ENCODE peak calls at places on chromosomes 1 and 21, in four cellular contexts. Q is K562, S is SK-N-SH, H is GM12878. O is an unnamed sample.

GRCh38 chr1:17909634-17910033 is 154.5 kb downstream of the ACTL8 start:
- DNase-seq in S (no peak), Q (peak; percentile 23), H (no peak), O (peak; percentile 24)

GRCh38 chr1:180178511-180179161 is 24.0 kb downstream of the QSOX1 start:
- DNase-seq in Q (peak; percentile 80), S (peak; percentile 85), H (no peak), O (peak; percentile 43)

GRCh38 chr1:18373882-18374493 is 106.7 kb upstream of the KLHDC7A start:
- DNase-seq in H (no peak), Q (peak; percentile 78), S (peak; percentile 56), O (no peak)

GRCh38 chr1:91730781-91731732 is 154.9 kb downstream of the TGFBR3 start:
- DNase-seq in H (no peak), Q (peak; percentile 58), S (no peak), O (peak; percentile 75)

GRCh38 chr1:117846674-117847425 is 82.6 kb downstream of the GDAP2 start:
- DNase-seq in H (no peak), Q (no peak), S (no peak), O (no peak)

GRCh38 chr1:73593804-73594203 is 604.2 kb downstream of the LRRIQ3 start:
- DNase-seq in H (no peak), Q (no peak), S (no peak), O (no peak)

GRCh38 chr1:217180443-217180842 is 450.4 kb downstream of the GPATCH2 start:
- DNase-seq in H (no peak), S (peak; percentile 59), Q (no peak), O (no peak)

GRCh38 chr21:36203603-36203889 is 46.9 kb downstream of the DOP1B start:
- DNase-seq in H (peak; percentile 16), Q (no peak), S (peak; percentile 28), O (peak; percentile 92)

GRCh38 chr21:36806103-36806502 is 107.2 kb downstream of the SIM2 start:
- DNase-seq in H (no peak), Q (no peak), S (no peak), O (peak; percentile 60)

GRCh38 chr1:110283677-110284076 is 55.5 kb upstream of the RBM15 start:
- DNase-seq in H (no peak), S (no peak), Q (no peak), O (peak; percentile 28)

GRCh38 chr1:55827350-55827749 is 612.2 kb upstream of the USP24 start:
- DNase-seq in Q (no peak), S (no peak), H (no peak), O (peak; percentile 99)

GRCh38 chr1:109441105-109441504 is 14.9 kb upstream of the PSMA5 start:
- DNase-seq in Q (no peak), H (no peak), S (no peak), O (peak; percentile 43)

GRCh38 chr1:94236021-94236491 is 1.3 kb downstream of the ARHGAP29 start:
- DNase-seq in Q (no peak), S (peak; percentile 22), H (no peak), O (peak; percentile 8)

GRCh38 chr1:17886838-17887441 is 131.8 kb downstream of the ACTL8 start:
- DNase-seq in S (no peak), H (no peak), Q (no peak), O (no peak)

GRCh38 chr21:34180406-34180805 is 107.0 kb downstream of the MRPS6 start:
- DNase-seq in S (no peak), H (no peak), Q (no peak), O (no peak)

GRCh38 chr1:65812065-65812464 is 19.4 kb downstream of the PDE4B start:
- DNase-seq in Q (no peak), S (no peak), H (peak; percentile 96), O (peak; percentile 95)

GRCh38 chr21:45224189-45224938 is 63.3 kb downstream of the POFUT2 start:
- DNase-seq in S (no peak), Q (peak; percentile 35), H (no peak), O (peak; percentile 52)

GRCh38 chr21:38858429-38859205 is 52.9 kb downstream of the ETS2 start:
- DNase-seq in H (no peak), S (no peak), Q (no peak), O (peak; percentile 25)

GRCh38 chr1:52603680-52604501 is 1.7 kb downstream of the GPX7 start:
- DNase-seq in Q (no peak), H (no peak), S (no peak), O (peak; percentile 16)

GRCh38 chr1:110068646-110069301 is 1.7 kb downstream of the ALX3 start:
- DNase-seq in Q (no peak), H (no peak), S (no peak), O (no peak)

GRCh38 chr21:21547368-21547953 is 549.3 kb downstream of the NCAM2 start:
- DNase-seq in S (no peak), H (no peak), Q (no peak), O (peak; percentile 9)

GRCh38 chr1:60589046-60589748 is 493.2 kb upstream of the NFIA start:
- DNase-seq in H (no peak), Q (no peak), S (no peak), O (no peak)

GRCh38 chr1:62177621-62178020 is 17.0 kb upstream of the L1TD1 start:
- DNase-seq in Q (no peak), S (no peak), H (no peak), O (no peak)

GRCh38 chr1:243346481-243346880 is 90.6 kb downstream of the SDCCAG8 start:
- DNase-seq in H (no peak), S (no peak), Q (no peak), O (no peak)

GRCh38 chr1:6474815-6475282 is 8.9 kb upstream of the TNFRSF25 start:
- DNase-seq in Q (no peak), S (no peak), H (no peak), O (no peak)

DNA sequence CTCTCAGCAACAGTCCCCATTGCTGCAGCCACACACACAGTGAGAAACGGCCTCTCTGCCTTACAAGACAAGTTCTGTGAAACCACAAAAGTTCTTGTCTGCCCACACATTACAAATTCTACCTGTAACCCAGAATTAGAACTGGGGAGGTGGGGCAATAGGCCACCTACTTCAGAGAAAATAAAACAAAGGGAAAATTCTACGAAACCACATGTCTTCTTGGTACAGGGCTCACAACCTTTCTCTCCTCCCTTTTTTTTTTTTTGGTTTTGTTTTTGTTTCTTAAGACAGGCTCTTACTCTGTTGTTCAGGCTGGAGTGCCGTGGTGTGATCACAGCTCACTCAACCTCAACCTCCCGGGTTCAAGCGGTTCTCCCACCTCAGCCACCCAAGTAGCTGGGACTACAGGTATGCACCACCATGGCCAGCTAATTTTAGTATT is 30.2 kb downstream of the LPAR3 start:
- DNase-seq in H (peak; percentile 80), Q (no peak), S (no peak), O (no peak)
- H2AFZ ChIP-seq in H (peak overlapping the region; percentile 30), Q (no peak overlapping the region), S (no peak overlapping the region), O (no peak overlapping the region)

DNA sequence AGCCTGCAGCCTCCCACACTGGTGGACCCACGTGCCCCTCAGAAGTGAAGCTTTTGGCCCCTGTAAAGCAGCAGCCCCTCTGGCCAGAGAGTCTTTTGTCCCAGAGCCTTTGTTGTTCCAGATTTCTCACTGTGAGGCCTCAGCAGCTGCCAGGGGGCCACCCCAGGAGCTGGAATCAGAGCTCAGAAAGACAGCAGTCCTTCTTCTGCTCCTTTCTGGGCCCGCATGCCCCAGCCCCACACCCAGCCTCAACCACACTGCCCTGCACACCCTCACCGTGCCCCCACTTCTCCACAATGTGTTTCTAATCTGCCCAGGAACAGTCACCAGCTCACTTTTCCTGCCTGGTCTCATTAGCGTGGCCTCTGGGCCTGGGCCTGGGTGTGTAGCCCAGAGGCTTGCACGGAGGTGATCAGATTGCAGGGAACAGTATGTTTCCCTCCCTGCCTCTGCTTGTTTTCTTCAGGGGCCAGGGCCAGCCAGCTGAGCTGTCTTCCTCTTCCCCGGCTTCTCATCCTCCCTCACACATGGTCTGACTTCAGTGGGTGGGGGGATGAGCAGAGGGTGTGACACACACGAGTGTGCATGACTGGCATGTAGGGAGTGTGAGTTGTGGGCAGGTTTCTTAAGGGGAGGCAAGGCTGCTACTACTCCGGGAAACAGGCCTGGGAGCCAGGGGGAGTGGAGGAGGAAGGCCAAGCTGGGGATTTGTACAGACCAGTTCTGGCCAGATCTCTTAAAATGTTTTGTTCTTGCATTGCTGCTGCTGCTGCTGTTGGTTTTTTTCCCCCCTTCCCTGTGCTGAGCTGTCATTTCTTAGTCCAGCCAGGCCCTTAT is 82.5 kb upstream of the ZNF648 start:
- DNase-seq in S (peak; percentile 29), H (no peak), Q (no peak), O (peak; percentile 45)
- TF ChIP-seq RCOR1 in S (no peak), H (no peak), Q (no peak), O (no peak)

GRCh38 chr1:10824821-10825540 is 28.5 kb upstream of the CASZ1 start:
- DNase-seq in Q (no peak), H (no peak), S (no peak), O (peak; percentile 77)
- H2AFZ ChIP-seq in Q (no peak overlapping the region), H (no peak overlapping the region), S (peak overlapping the region; percentile 63), O (peak overlapping the region; percentile 78)

GRCh38 chr1:147641695-147642592 is 28.4 kb downstream of the ACP6 start:
- DNase-seq in Q (peak; percentile 63), H (no peak), S (peak; percentile 61), O (peak; percentile 42)
- TF ChIP-seq RCOR1 in Q (no peak), H (no peak), S (no peak), O (no peak)

DNA sequence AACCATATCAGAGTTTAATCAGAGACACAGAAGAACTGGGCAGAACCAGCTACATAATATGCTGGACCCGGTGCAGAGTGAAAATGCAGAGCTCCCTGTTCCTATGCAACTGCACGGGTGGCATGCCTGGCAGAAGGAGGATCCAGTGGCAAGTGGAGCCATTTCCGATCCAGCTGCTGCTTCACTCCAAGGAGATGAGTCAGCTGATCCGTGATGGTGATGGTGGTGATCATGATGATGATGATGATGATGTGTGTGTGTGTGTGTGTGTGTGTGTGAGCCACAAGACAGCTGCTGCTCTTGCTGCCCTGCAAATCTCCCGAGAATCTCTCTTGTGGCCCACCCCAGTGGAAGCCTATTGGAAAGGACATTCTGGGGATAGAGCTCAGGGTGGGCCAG is 133.0 kb downstream of the URB2 start:
- DNase-seq in H (no peak), S (no peak), Q (no peak), O (peak; percentile 45)
- H2AFZ ChIP-seq in H (no peak overlapping the region), S (no peak overlapping the region), Q (no peak overlapping the region), O (no peak overlapping the region)

DNA sequence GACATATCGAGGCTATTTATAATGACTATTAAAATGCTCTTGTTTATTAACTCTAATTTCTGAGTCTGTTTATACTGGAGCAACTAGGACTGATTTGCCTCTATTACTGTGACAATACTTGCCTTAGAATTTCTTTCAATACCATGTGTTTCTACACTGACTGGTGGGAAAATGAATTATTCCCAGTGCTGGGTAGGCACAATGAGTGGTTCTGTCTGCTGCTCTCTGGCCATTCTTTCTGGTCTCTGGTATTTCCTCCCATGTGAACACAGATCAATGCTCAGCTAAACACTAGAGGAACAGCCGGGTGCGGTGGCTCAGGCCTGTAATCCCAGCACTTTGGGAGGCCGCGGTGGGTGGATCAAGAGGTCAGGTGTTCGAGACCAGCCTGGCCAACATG is 390.5 kb downstream of the PRDM2 start:
- DNase-seq in S (no peak), Q (no peak), H (no peak), O (no peak)
- TF ChIP-seq RCOR1 in S (no peak), Q (no peak), H (no peak), O (no peak)